ENCODE peak calls at places on chromosomes 5 and 9, in ten cellular contexts. F, T, D, C, A, J, S, B, Q and V are unnamed samples.

GRCh38 chr5:149839761-149840160 is 104.8 kb downstream of the PDE6A start:
- DNase-seq in T (no peak), Q (no peak), B (peak), J (no peak), A (no peak), D (no peak), C (no peak), S (no peak), F (no peak), V (peak)

GRCh38 chr5:120684213-120684612 is 220.1 kb downstream of the PRR16 start:
- DNase-seq in T (no peak), C (no peak), F (no peak), S (no peak), B (peak), Q (peak), J (no peak), A (peak), D (peak), V (peak)

GRCh38 chr5:55031492-55031891 is 7.4 kb downstream of the GZMK start:
- DNase-seq in J (no peak), Q (no peak), S (no peak), A (no peak), T (no peak), D (peak), B (peak), F (no peak), C (no peak), V (no peak)

GRCh38 chr5:75656311-75657003 is 45.2 kb downstream of the ANKDD1B start:
- DNase-seq in Q (peak), C (no peak), F (no peak), D (peak), A (peak), B (peak), S (no peak), T (no peak), J (no peak), V (peak)

GRCh38 chr5:125409496-125410351 is 663.3 kb upstream of the ZNF608 start:
- DNase-seq in B (peak), S (no peak), A (peak), D (peak), F (no peak), T (peak), J (no peak), C (peak), Q (peak), V (peak)

GRCh38 chr9:136160939-136161610 is 42.4 kb upstream of the TMEM250 start:
- DNase-seq in T (no peak), D (no peak), S (no peak), C (no peak), A (no peak), Q (no peak), J (no peak), B (no peak), F (no peak), V (no peak)

GRCh38 chr5:133820516-133820915 is 147.9 kb downstream of the C5orf15 start:
- DNase-seq in A (no peak), S (no peak), C (no peak), F (no peak), B (peak), J (no peak), D (no peak), Q (peak), T (no peak), V (no peak)

GRCh38 chr5:176132471-176133288 is 105.5 kb upstream of the SIMC1 start:
- DNase-seq in Q (no peak), A (no peak), S (no peak), C (no peak), D (no peak), J (no peak), T (no peak), F (peak), B (no peak), V (no peak)

GRCh38 chr5:136501133-136501532 is 135.8 kb upstream of the TRPC7 start:
- DNase-seq in D (no peak), F (no peak), C (no peak), A (no peak), S (no peak), J (no peak), B (no peak), Q (no peak), T (no peak), V (no peak)

GRCh38 chr9:98995059-98995665 is 51.5 kb downstream of the COL15A1 start:
- DNase-seq in T (peak), J (no peak), C (no peak), D (no peak), Q (peak), F (no peak), B (no peak), S (no peak), A (peak), V (peak)

GRCh38 chr5:125267636-125268248 is 521.3 kb upstream of the ZNF608 start:
- DNase-seq in S (no peak), J (no peak), C (no peak), A (peak), T (no peak), F (no peak), B (no peak), D (peak), Q (no peak), V (no peak)

GRCh38 chr5:125006011-125006685 is 259.7 kb upstream of the ZNF608 start:
- DNase-seq in Q (no peak), D (no peak), B (peak), S (no peak), J (no peak), T (peak), F (no peak), A (no peak), C (no peak), V (no peak)

GRCh38 chr9:101739311-101739710 is 864 bp upstream of the GRIN3A start:
- DNase-seq in T (no peak), D (no peak), B (no peak), C (no peak), J (no peak), A (no peak), F (no peak), S (no peak), Q (no peak), V (no peak)

GRCh38 chr5:10455273-10455670 is 13.6 kb downstream of the ROPN1L start:
- DNase-seq in J (no peak), Q (no peak), S (no peak), D (no peak), F (no peak), T (no peak), A (no peak), B (no peak), C (no peak), V (no peak)

GRCh38 chr5:94788527-94788926 is 170.1 kb downstream of the SLF1 start:
- DNase-seq in J (no peak), Q (no peak), C (no peak), B (no peak), A (no peak), T (no peak), S (no peak), D (no peak), F (no peak), V (no peak)

GRCh38 chr5:155728857-155729683 is 597.9 kb upstream of the SGCD start:
- DNase-seq in S (no peak), T (peak), Q (peak), B (no peak), D (peak), C (no peak), J (no peak), A (peak), F (no peak), V (peak)

GRCh38 chr5:167320019-167320418 is 971.4 kb upstream of the WWC1 start:
- DNase-seq in J (no peak), B (no peak), Q (no peak), A (no peak), F (no peak), D (no peak), C (no peak), S (no peak), T (no peak), V (no peak)

GRCh38 chr9:135605238-135605781 is 34.0 kb downstream of the GLT6D1 start:
- DNase-seq in F (no peak), C (no peak), T (no peak), B (peak), S (no peak), J (no peak), A (peak), Q (no peak), D (no peak), V (no peak)

GRCh38 chr5:142611154-142611553 is 74.7 kb downstream of the FGF1 start:
- DNase-seq in J (peak), F (peak), A (peak), S (peak), Q (peak), C (peak), D (peak), T (peak), B (peak), V (peak)

GRCh38 chr9:92603100-92603499 is 66.8 kb downstream of the IPPK start:
- DNase-seq in B (no peak), C (no peak), T (no peak), Q (no peak), S (no peak), J (no peak), F (no peak), A (no peak), D (no peak), V (no peak)

GRCh38 chr5:67201897-67202549 is 5.4 kb upstream of the CD180 start:
- DNase-seq in S (no peak), B (no peak), C (no peak), T (no peak), D (no peak), F (no peak), J (no peak), A (no peak), Q (no peak), V (no peak)

GRCh38 chr5:131417240-131417869 is 153.5 kb downstream of the CDC42SE2 start:
- DNase-seq in T (peak), B (peak), J (peak), Q (peak), S (peak), C (peak), A (peak), F (peak), D (peak), V (peak)

GRCh38 chr5:125508225-125508624 is 761.8 kb upstream of the ZNF608 start:
- DNase-seq in A (no peak), C (no peak), T (no peak), S (no peak), B (no peak), J (no peak), D (no peak), Q (no peak), F (no peak), V (no peak)

GRCh38 chr5:95669540-95669939 is 13.3 kb downstream of the SPATA9 start:
- DNase-seq in B (peak), J (no peak), T (no peak), D (peak), Q (peak), S (no peak), F (no peak), A (peak), C (no peak), V (peak)

GRCh38 chr5:179318193-179318955 is 26.9 kb downstream of the ADAMTS2 start:
- DNase-seq in A (no peak), D (peak), F (peak), B (no peak), C (no peak), J (no peak), Q (no peak), S (no peak), T (no peak), V (no peak)

GRCh38 chr9:24258626-24259025 is 287.1 kb downstream of the IZUMO3 start:
- DNase-seq in J (no peak), A (no peak), F (no peak), B (no peak), D (no peak), T (no peak), C (no peak), Q (no peak), S (no peak), V (no peak)

GRCh38 chr9:135606885-135607259 is 32.5 kb downstream of the GLT6D1 start:
- DNase-seq in J (no peak), D (no peak), Q (no peak), S (no peak), T (no peak), A (no peak), B (no peak), C (no peak), F (no peak), V (no peak)

GRCh38 chr5:157245477-157245876 is 20.4 kb upstream of the CYFIP2 start:
- DNase-seq in F (no peak), A (peak), B (no peak), T (no peak), S (no peak), Q (peak), J (no peak), C (no peak), D (peak), V (peak)

GRCh38 chr5:67160985-67161384 is 35.6 kb downstream of the CD180 start:
- DNase-seq in C (no peak), D (peak), A (peak), F (no peak), J (no peak), Q (peak), T (no peak), S (peak), B (peak), V (peak)

GRCh38 chr9:127177221-127177620 is 54.8 kb upstream of the ANGPTL2 start:
- DNase-seq in J (no peak), A (no peak), Q (no peak), T (no peak), S (no peak), D (no peak), F (no peak), B (no peak), C (no peak), V (no peak)

GRCh38 chr5:62395210-62395950 is 8.3 kb downstream of the DIMT1 start:
- DNase-seq in J (no peak), B (peak), T (no peak), S (no peak), C (no peak), Q (peak), A (no peak), F (no peak), D (peak), V (no peak)

GRCh38 chr5:98780390-98780789 is 6.9 kb downstream of the RGMB start:
- DNase-seq in C (no peak), Q (no peak), J (no peak), D (peak), T (no peak), A (no peak), S (no peak), F (no peak), B (no peak), V (no peak)

GRCh38 chr9:69190866-69191672 is 17.0 kb downstream of the TJP2 start:
- DNase-seq in A (no peak), J (no peak), Q (no peak), T (no peak), C (no peak), F (no peak), B (no peak), S (no peak), D (no peak), V (no peak)

GRCh38 chr5:180803181-180804128 is 849 bp upstream of the MGAT1 start:
- DNase-seq in Q (no peak), F (peak), A (peak), T (no peak), B (peak), C (no peak), S (peak), D (no peak), J (peak), V (peak)

GRCh38 chr9:128683340-128684064 is 5.5 kb upstream of the SET start:
- DNase-seq in Q (peak), T (no peak), J (no peak), S (no peak), A (peak), F (peak), D (peak), C (no peak), B (peak), V (peak)

GRCh38 chr9:122446819-122447484 is 30.8 kb downstream of the OR1J1 start:
- DNase-seq in Q (peak), A (no peak), C (no peak), T (no peak), D (peak), B (peak), S (no peak), J (no peak), F (no peak), V (peak)

GRCh38 chr9:96513622-96514021 is 63.7 kb downstream of the HABP4 start:
- DNase-seq in S (no peak), F (no peak), C (no peak), J (no peak), T (no peak), Q (peak), A (peak), B (peak), D (peak), V (no peak)

GRCh38 chr5:157538311-157538710 is 37.3 kb downstream of the ADAM19 start:
- DNase-seq in D (no peak), T (no peak), Q (no peak), F (no peak), S (no peak), J (no peak), C (no peak), B (no peak), A (no peak), V (no peak)

GRCh38 chr9:122206118-122207046 is 22.4 kb downstream of the LHX6 start:
- DNase-seq in D (peak), Q (peak), S (no peak), C (no peak), A (peak), F (no peak), B (peak), T (no peak), J (no peak), V (peak)